ENCODE peak calls at places on chromosome 16, in five cellular contexts. Q is dorsolateral prefrontal cortex, H is colonic mucosa, S is epithelial cell of esophagus, V is IMR-90. E is an unnamed sample.

GRCh38 chr16:11446566-11447119 is 101.4 kb downstream of the RMI2 start:
- DNase-seq in S (no peak), Q (no peak), H (no peak), V (no peak), E (no peak)

GRCh38 chr16:10514369-10515055 is 65.9 kb downstream of the EMP2 start:
- DNase-seq in H (peak), V (peak), S (peak), Q (no peak), E (peak)

GRCh38 chr16:69566437-69567030 is 768 bp downstream of the NFAT5 start:
- DNase-seq in V (peak), H (peak), Q (peak), S (peak), E (peak)

GRCh38 chr16:67030221-67030962 is 1.4 kb downstream of the CBFB start:
- DNase-seq in V (no peak), Q (no peak), H (no peak), S (no peak), E (no peak)

GRCh38 chr16:72025404-72026114 is 17.0 kb downstream of the DHODH start:
- DNase-seq in S (no peak), H (no peak), V (no peak), Q (no peak), E (no peak)

GRCh38 chr16:27472091-27473020 is 70.4 kb downstream of the IL21R start:
- DNase-seq in V (no peak), Q (no peak), S (no peak), H (no peak), E (no peak)

GRCh38 chr16:79599837-79600635 is 501 bp downstream of the MAF start:
- DNase-seq in H (peak), S (peak), V (no peak), Q (peak), E (peak)

GRCh38 chr16:56372938-56373337 is 52.4 kb downstream of the AMFR start:
- DNase-seq in V (peak), H (no peak), Q (no peak), S (no peak), E (no peak)

GRCh38 chr16:17414421-17414820 is 56.3 kb downstream of the XYLT1 start:
- DNase-seq in V (no peak), S (no peak), Q (no peak), H (no peak), E (no peak)

GRCh38 chr16:29675811-29676643 is 3.0 kb upstream of the QPRT start:
- DNase-seq in V (peak), S (peak), Q (no peak), H (no peak), E (no peak)

GRCh38 chr16:27515874-27516353 is 33.8 kb downstream of the GTF3C1 start:
- DNase-seq in Q (no peak), S (peak), V (no peak), H (no peak), E (peak)

GRCh38 chr16:3170440-3171180 is 17.4 kb upstream of the OR1F1 start:
- DNase-seq in Q (no peak), V (no peak), S (peak), H (no peak), E (no peak)
- H3K4me3 ChIP-seq in Q (peak), V (no peak), S (peak), H (peak), E (peak)

GRCh38 chr16:86570542-86571196 is 4.0 kb downstream of the FOXC2 start:
- DNase-seq in V (no peak), Q (no peak), S (no peak), H (no peak), E (no peak)

GRCh38 chr16:86571197-86571915 is 4.7 kb downstream of the FOXC2 start:
- DNase-seq in V (no peak), Q (no peak), H (no peak), S (no peak), E (no peak)

GRCh38 chr16:86568677-86569623 is 2.3 kb downstream of the FOXC2 start:
- DNase-seq in V (no peak), H (no peak), Q (no peak), S (no peak), E (no peak)

GRCh38 chr16:86567701-86568571 is 1.3 kb downstream of the FOXC2 start:
- DNase-seq in H (no peak), V (peak), S (peak), Q (no peak), E (peak)

DNA sequence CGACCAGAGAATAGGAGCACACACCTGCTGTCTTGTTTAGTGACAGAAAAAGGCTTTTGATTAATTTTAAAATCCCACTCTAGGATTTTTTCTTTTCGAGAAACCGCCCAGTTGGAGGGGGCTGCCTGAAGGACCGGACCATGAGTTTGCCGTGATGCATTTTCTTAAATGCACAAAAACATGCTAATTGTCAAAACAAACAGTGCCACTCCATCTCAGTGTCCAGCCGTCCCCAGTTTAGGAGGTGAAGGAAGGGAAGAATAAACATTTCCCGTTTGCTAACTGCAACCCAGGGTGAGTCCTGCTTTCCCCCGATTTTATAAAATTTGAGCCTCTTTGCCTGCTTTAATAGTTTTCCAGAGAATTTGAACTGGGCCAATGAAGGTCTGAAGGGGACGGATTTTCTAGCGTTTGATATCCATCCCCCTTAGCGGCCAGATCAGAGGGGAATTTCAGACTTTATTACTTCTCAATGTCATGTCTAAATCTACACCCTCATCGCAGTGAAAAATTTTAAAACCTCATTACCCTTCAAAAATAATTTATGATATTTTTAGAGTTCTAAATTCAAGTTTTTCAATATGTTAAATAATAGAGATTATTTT is 3.3 kb downstream of the FOXC2 start:
- DNase-seq in Q (no peak), V (no peak), H (no peak), S (no peak), E (no peak)
- H3K4me3 ChIP-seq in Q (peak), V (peak), H (no peak), S (no peak), E (no peak)

GRCh38 chr16:19380316-19380715 is 37.4 kb upstream of the TMC5 start:
- DNase-seq in H (no peak), Q (no peak), V (no peak), S (no peak), E (no peak)

GRCh38 chr16:19377864-19378263 is 39.8 kb upstream of the TMC5 start:
- DNase-seq in Q (no peak), S (no peak), H (no peak), V (no peak), E (no peak)

GRCh38 chr16:19375561-19376158 is 42.0 kb upstream of the TMC5 start:
- DNase-seq in V (peak), Q (peak), H (peak), S (peak), E (peak)

GRCh38 chr16:19379838-19380237 is 37.8 kb upstream of the TMC5 start:
- DNase-seq in H (no peak), V (no peak), S (no peak), Q (no peak), E (no peak)

GRCh38 chr16:19374402-19374801 is 43.3 kb upstream of the TMC5 start:
- DNase-seq in Q (no peak), H (no peak), S (no peak), V (no peak), E (no peak)
- H3K4me3 ChIP-seq in Q (no peak), H (no peak), S (no peak), V (no peak), E (no peak)

GRCh38 chr16:15434425-15435215 is at the start of gene BMERB1:
- DNase-seq in S (peak), H (peak), V (peak), Q (peak), E (peak)

GRCh38 chr16:15439102-15439501 is 4.7 kb downstream of the BMERB1 start:
- DNase-seq in H (no peak), Q (no peak), V (no peak), S (no peak), E (no peak)

GRCh38 chr16:15435216-15435864 is 952 bp downstream of the BMERB1 start:
- DNase-seq in S (peak), V (no peak), Q (no peak), H (no peak), E (no peak)

GRCh38 chr16:15434079-15434424 is 336 bp upstream of the BMERB1 start:
- DNase-seq in V (no peak), S (no peak), Q (no peak), H (no peak), E (no peak)
- H3K4me3 ChIP-seq in V (peak), S (no peak), Q (peak), H (peak), E (no peak)

GRCh38 chr16:22358000-22358399 is 16.4 kb downstream of the CDR2 start:
- DNase-seq in S (no peak), Q (no peak), H (no peak), V (no peak), E (no peak)

GRCh38 chr16:22355487-22355908 is 18.9 kb downstream of the CDR2 start:
- DNase-seq in S (no peak), V (no peak), Q (no peak), H (no peak), E (no peak)

GRCh38 chr16:22357635-22357971 is 16.8 kb downstream of the CDR2 start:
- DNase-seq in S (no peak), H (no peak), Q (no peak), V (no peak), E (no peak)

GRCh38 chr16:22359679-22360078 is 14.7 kb downstream of the CDR2 start:
- DNase-seq in V (no peak), Q (no peak), S (no peak), H (no peak), E (no peak)

GRCh38 chr16:22356930-22357634 is 17.3 kb downstream of the CDR2 start:
- DNase-seq in Q (no peak), H (no peak), S (no peak), V (no peak), E (no peak)
- H3K4me3 ChIP-seq in Q (no peak), H (no peak), S (no peak), V (no peak), E (no peak)

DNA sequence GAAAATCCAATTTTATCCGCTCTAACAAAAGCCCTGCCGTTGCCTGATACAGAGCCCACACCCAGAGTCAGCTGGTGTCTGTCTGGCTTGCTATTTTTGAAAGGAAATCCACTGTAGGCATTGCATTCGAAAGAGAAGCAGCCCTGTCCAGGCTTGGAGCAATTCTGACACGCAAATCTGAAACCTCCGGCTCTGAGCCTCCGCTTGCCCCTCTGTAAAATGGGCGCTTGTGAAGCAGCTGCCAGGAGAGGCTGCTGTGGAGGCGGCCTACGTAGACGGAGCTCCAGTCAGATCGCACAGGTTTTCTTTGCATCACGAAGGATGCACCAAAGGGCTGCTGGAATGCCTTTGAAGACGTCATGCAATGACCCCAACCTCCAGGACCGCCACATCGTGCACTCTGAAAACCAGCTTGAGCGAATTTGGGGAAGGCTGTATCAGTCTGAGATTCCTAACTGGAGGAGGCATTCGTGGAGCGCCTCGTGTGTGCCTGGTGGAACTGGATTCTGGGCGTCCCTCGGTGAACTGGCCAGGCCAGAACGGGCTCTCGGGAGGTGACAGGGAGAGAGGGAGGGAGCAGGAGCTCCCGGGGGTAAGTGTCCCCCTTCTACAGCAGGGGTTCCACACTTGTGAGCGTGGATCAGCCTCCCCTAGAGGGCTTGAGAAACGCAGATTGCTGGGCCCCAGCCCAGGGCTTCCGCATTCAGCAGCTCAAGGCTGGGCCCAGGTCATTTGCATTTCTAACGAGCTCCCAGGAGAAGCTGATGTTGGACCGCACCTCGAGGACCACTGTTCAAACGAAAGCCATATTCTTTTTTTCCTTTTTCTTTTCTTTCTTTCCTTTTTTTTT is 215.5 kb downstream of the MRTFB start:
- DNase-seq in S (no peak), Q (no peak), H (peak), V (no peak), E (peak)
- H3K4me3 ChIP-seq in S (peak), Q (peak), H (peak), V (peak), E (no peak)

GRCh38 chr16:89952551-89952950 is 4.0 kb downstream of the DEF8 start:
- DNase-seq in H (no peak), S (no peak), Q (no peak), V (no peak), E (no peak)
- H3K4me3 ChIP-seq in H (no peak), S (no peak), Q (no peak), V (no peak), E (no peak)

GRCh38 chr16:75579435-75579834 is 13.3 kb downstream of the GABARAPL2 start:
- DNase-seq in Q (no peak), S (no peak), V (no peak), H (no peak), E (no peak)
- H3K4me3 ChIP-seq in Q (no peak), S (no peak), V (no peak), H (no peak), E (no peak)

E was measured in hepatocyte.